ENCODE peak calls at places on chromosome 2, in eight cellular contexts. W, A, P, Z, S, B, K and T are unnamed samples.

GRCh38 chr2:131105950-131106801 is 1.0 kb downstream of the PLEKHB2 start:
- DNase-seq in W (no peak), A (no peak), P (no peak), Z (peak; percentile 68), S (peak; percentile 16), B (peak; percentile 63), K (peak; percentile 40), T (no peak)

GRCh38 chr2:8821276-8822217 is 15.9 kb downstream of the KIDINS220 start:
- DNase-seq in W (peak; percentile 35), A (peak; percentile 40), P (peak; percentile 90), Z (peak; percentile 65), S (no peak), B (peak; percentile 21), K (no peak), T (no peak)

GRCh38 chr2:15965564-15966019 is 25.2 kb downstream of the MYCN start:
- DNase-seq in W (no peak), A (no peak), P (no peak), Z (no peak), S (no peak), B (no peak), K (no peak), T (no peak)

GRCh38 chr2:131092409-131093065 is 723 bp downstream of the FAM168B start:
- DNase-seq in W (peak; percentile 32), A (no peak), P (no peak), Z (no peak), S (no peak), B (no peak), K (no peak), T (no peak)

GRCh38 chr2:164257794-164258193 is 363.5 kb downstream of the GRB14 start:
- DNase-seq in W (no peak), A (no peak), P (no peak), Z (no peak), S (no peak), B (no peak), K (no peak), T (no peak)

GRCh38 chr2:143128681-143129580 is at the start of gene ARHGAP15:
- DNase-seq in W (no peak), A (no peak), P (no peak), Z (no peak), S (peak; percentile 85), B (peak; percentile 39), K (peak; percentile 3), T (no peak)

GRCh38 chr2:10159486-10160160 is 37.1 kb downstream of the RRM2 start:
- DNase-seq in W (no peak), A (no peak), P (no peak), Z (no peak), S (no peak), B (no peak), K (no peak), T (no peak)

GRCh38 chr2:169362346-169363026 is at the start of gene LRP2:
- DNase-seq in W (no peak), A (no peak), P (no peak), Z (no peak), S (no peak), B (peak; percentile 13), K (no peak), T (no peak)

GRCh38 chr2:33354981-33355380 is 121.5 kb upstream of the RASGRP3 start:
- DNase-seq in W (no peak), A (no peak), P (no peak), Z (no peak), S (no peak), B (no peak), K (no peak), T (no peak)

GRCh38 chr2:66839551-66840320 is 404.8 kb downstream of the MEIS1 start:
- DNase-seq in W (no peak), A (peak; percentile 26), P (no peak), Z (no peak), S (no peak), B (no peak), K (no peak), T (no peak)

GRCh38 chr2:7196871-7197270 is 279.7 kb downstream of the RNF144A start:
- DNase-seq in W (no peak), A (no peak), P (no peak), Z (no peak), S (no peak), B (no peak), K (no peak), T (no peak)

GRCh38 chr2:144210076-144210475 is 309.8 kb downstream of the ZEB2 start:
- DNase-seq in W (no peak), A (no peak), P (no peak), Z (no peak), S (no peak), B (no peak), K (no peak), T (no peak)

GRCh38 chr2:112814278-112814677 is 22.3 kb downstream of the IL1B start:
- DNase-seq in W (peak; percentile 67), A (peak; percentile 26), P (no peak), Z (no peak), S (no peak), B (no peak), K (no peak), T (no peak)

GRCh38 chr2:15666776-15667578 is 75.3 kb downstream of the DDX1 start:
- DNase-seq in W (no peak), A (peak; percentile 30), P (no peak), Z (no peak), S (no peak), B (no peak), K (no peak), T (no peak)

GRCh38 chr2:191321861-191322662 is 76.9 kb downstream of the MYO1B start:
- DNase-seq in W (no peak), A (no peak), P (no peak), Z (no peak), S (no peak), B (no peak), K (no peak), T (no peak)

DNA sequence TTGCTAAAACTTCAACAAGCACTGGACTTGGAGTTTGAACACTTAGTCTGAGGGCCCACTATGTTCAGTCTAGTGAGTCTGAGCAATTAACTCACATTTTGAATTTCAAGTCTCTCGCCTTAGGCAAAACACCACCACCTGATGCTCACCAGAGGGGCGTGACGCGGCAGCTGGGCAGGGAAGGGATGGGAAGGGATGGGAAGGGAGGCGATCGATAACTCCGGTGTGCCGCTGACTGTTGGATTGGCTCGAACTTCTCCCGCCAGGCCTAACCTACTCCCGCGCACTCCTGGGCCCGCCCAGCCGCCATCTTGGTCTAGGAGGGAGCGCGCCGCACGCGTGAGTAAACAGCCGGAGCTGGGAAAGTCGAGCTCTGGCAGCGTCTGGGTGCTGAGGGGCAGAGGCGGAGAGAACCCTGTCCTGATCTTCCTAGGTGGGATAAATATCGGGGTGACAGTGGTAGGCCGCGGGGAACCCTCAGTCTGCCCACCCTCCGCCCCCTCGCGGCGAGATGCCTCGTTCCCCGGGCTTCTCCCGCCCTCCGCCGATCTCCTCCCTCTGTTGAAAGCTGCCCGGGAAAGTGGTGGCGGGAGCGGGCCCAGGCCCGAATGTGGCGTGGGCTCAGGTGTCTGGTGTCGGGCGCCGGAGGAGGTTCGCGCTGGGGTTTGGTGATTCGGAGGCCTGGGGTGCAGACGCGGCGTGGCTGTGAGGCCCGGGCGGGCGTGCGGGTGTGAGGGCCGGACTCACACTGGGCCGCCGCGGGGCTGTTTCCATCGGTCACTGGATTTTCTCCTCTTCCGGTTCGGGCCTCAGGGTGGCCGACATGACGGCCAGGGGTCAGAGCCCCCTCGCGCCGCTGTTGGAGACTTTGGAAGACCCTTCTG is at the start of gene RIF1:
- DNase-seq in W (peak; percentile 79), A (peak; percentile 81), P (peak; percentile 94), Z (peak; percentile 93), S (peak; percentile 45), B (peak; percentile 89), K (peak; percentile 94), T (peak; percentile 91)
- TF ChIP-seq POLR2A in W (peak; percentile 37), A (no peak), P (no peak), Z (no peak), S (peak; percentile 83), B (peak; percentile 42), K (peak; percentile 95), T (no peak)

DNA sequence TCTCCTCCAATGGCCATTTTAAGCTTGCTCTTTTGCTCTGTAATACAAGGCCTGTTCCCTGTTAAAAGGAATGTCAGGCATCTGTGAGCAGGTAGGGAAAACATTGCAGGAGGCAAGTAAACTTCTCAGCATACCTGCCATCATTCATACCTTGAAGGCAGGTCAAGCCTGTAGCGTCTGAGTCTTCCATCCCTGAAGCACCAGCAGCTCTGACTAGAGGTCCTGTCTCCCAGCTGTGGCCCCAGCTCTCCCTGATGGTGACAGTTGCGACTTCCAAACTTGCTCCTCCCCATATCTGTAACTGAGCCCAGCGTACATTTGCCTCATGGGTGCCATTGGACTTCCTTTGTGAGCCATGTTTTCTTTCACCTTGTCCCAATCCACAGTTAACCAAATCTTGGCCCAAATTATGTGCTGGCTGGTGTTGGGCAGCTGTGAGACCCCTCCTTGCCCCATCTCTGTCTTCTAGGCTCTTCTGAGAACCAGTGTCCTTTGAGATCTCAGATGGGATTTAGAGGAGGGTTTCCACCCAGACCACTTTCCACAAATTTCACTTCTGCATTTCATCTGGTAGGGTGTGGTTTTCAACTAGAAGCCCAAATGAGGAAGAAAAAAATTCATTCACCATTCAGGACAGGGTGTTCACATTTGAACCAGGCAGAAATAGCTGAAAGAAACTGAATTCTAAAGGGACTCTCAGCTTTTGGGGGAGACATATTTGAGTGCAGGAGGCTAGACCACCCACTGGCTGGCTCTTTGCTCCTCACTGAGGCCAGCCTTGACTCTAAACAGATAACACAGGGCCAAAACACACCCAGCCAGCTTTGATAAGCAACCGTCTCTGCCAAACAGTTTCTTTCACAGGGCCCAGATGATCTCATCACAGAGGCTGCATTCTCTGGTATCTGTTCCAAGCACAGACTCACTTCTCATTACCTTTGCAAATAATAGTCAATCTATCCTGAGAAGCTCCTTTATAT is 66.4 kb upstream of the MSH2 start:
- DNase-seq in W (no peak), A (no peak), P (no peak), Z (no peak), S (peak; percentile 55), B (peak; percentile 22), K (peak; percentile 86), T (no peak)
- TF ChIP-seq POLR2AphosphoS5 in W (no peak), A (no peak), P (no peak), Z (no peak), S (no peak), B (no peak), K (peak; percentile 85), T (no peak)

GRCh38 chr2:189407944-189408209 is 33.4 kb upstream of the WDR75 start:
- DNase-seq in W (no peak), A (no peak), P (no peak), Z (no peak), S (no peak), B (no peak), K (no peak), T (no peak)
- H3K4me1 ChIP-seq in W (no peaks in the 10 kb centered on the region), A (no peaks in the 10 kb centered on the region), P (peaks cover 47% of the 10 kb centered on the region), Z (peaks cover 11% of the 10 kb centered on the region), S (no peaks in the 10 kb centered on the region), B (peaks cover 13% of the 10 kb centered on the region), K (no peaks in the 10 kb centered on the region), T (peaks cover 13% of the 10 kb centered on the region)

DNA sequence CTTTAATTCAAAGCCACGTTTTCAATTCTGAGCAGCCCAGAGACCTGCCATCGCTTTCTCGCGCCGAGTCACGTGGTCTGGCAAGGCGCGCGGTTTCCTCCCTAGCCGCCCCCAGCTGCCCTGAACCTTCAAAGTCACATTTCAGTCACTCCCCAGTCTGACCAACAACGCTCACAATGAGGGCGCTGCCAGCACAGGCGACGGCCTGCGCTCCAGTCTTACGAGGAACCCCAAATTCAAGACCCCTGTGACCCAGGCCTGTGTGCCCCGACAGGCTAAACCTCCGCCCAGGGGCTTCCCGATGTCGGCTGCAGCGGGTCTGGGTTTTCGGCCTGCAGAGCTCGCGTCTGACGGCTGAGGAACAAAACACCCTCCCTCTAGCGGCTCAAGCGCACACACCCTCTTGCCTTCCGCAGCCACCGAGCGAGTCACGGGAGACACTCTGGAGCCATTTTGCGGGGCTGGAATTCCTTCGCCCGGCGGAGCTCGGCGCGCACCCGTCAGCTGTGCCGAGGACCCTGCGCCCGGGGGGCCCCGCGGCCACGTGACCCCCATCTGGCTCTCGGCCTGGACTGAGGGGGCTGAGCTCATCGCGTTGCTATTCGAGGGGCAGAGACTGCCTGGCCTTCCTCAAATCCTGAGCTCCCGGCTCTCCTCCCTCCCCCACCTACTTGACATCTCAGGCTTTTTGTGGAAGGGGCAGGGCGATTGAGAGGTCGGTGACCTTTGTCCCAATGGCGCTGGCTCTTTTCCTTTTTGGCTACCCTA is 69.9 kb upstream of the ITGB6 start:
- DNase-seq in W (peak; percentile 80), A (peak; percentile 78), P (peak; percentile 96), Z (peak; percentile 91), S (peak; percentile 11), B (peak; percentile 84), K (peak; percentile 69), T (peak; percentile 97)
- TF ChIP-seq POLR2A in W (no peak), A (peak; percentile 31), P (peak; percentile 39), Z (no peak), S (no peak), B (peak; percentile 62), K (no peak), T (peak; percentile 18)